ENCODE peak calls at places on chromosomes 16 and 17, in eight cellular contexts. H is GM12891, Y is GM12878, X is stomach, U is breast epithelium, D is sigmoid colon, G is prostate gland, A is HCT116. L is an unnamed sample.

GRCh38 chr16:12467418-12468210 is 336.1 kb downstream of the CPPED1 start:
- DNase-seq in G (no peak), U (no peak), A (no peak), X (no peak), H (no peak), Y (no peak), D (peak), L (no peak)

GRCh38 chr17:34706029-34706428 is 126.6 kb downstream of the TMEM132E start:
- DNase-seq in U (no peak), D (no peak), H (no peak), Y (no peak), A (no peak), X (no peak), G (no peak), L (no peak)

GRCh38 chr16:29986931-29987330 is 8.5 kb downstream of the HIRIP3 start:
- DNase-seq in U (no peak), G (no peak), X (no peak), H (no peak), A (no peak), Y (no peak), D (no peak), L (no peak)

GRCh38 chr17:50908860-50909764 is 43.0 kb upstream of the TOB1 start:
- DNase-seq in U (peak), A (no peak), Y (no peak), D (no peak), X (peak), H (no peak), G (peak), L (no peak)

GRCh38 chr16:54325616-54326265 is 39.2 kb upstream of the IRX3 start:
- DNase-seq in H (no peak), G (no peak), A (no peak), Y (no peak), D (peak), X (no peak), U (no peak), L (no peak)

GRCh38 chr17:42436401-42436800 is 13.3 kb upstream of the CAVIN1 start:
- DNase-seq in A (no peak), Y (no peak), G (no peak), X (no peak), D (peak), H (no peak), U (no peak), L (no peak)

GRCh38 chr17:13158511-13159240 is 140.8 kb upstream of the ELAC2 start:
- DNase-seq in H (no peak), A (no peak), G (no peak), U (no peak), X (no peak), D (no peak), Y (no peak), L (no peak)

GRCh38 chr16:72098936-72099335 is 5.3 kb downstream of the DHX38 start:
- DNase-seq in Y (no peak), X (no peak), A (no peak), G (no peak), H (no peak), U (no peak), D (no peak), L (no peak)

GRCh38 chr17:48592592-48592991 is 987 bp downstream of the HOXB5 start:
- DNase-seq in U (no peak), Y (no peak), X (no peak), A (no peak), G (no peak), D (no peak), H (no peak), L (no peak)

GRCh38 chr16:15966420-15967222 is 17.2 kb downstream of the ABCC1 start:
- DNase-seq in U (no peak), D (no peak), X (no peak), H (no peak), Y (no peak), A (peak), G (no peak), L (no peak)

GRCh38 chr17:859461-860195 is 77.5 kb downstream of the MRM3 start:
- DNase-seq in H (no peak), U (no peak), G (peak), X (no peak), A (no peak), Y (no peak), D (peak), L (no peak)

GRCh38 chr17:81391964-81392908 is 3.0 kb upstream of the BAHCC1 start:
- DNase-seq in A (no peak), Y (no peak), U (no peak), D (peak), G (no peak), X (no peak), H (no peak), L (no peak)

GRCh38 chr16:77589071-77589755 is 133.1 kb upstream of the NUDT7 start:
- DNase-seq in Y (no peak), G (no peak), H (no peak), U (no peak), X (no peak), D (no peak), A (no peak), L (no peak)

GRCh38 chr17:15651583-15652110 is 32.1 kb upstream of the FBXW10B start:
- DNase-seq in X (peak), D (peak), H (peak), U (peak), G (peak), Y (peak), A (peak), L (no peak)

GRCh38 chr17:32496348-32497078 is 9.7 kb downstream of the CDK5R1 start:
- DNase-seq in Y (no peak), D (peak), A (no peak), U (no peak), H (no peak), X (no peak), G (no peak), L (no peak)

GRCh38 chr16:23960081-23960499 is 124.3 kb downstream of the PRKCB start:
- DNase-seq in H (no peak), U (no peak), G (no peak), A (no peak), X (no peak), D (no peak), Y (no peak), L (no peak)

GRCh38 chr17:1649844-1650409 is at the start of gene RILP:
- DNase-seq in A (peak), D (peak), Y (no peak), G (peak), H (no peak), X (peak), U (peak), L (peak)

GRCh38 chr17:72366626-72367025 is 245.8 kb downstream of the SOX9 start:
- DNase-seq in X (no peak), A (no peak), G (no peak), H (no peak), D (no peak), Y (no peak), U (no peak), L (no peak)

GRCh38 chr17:45087496-45087975 is 26.4 kb downstream of the NMT1 start:
- DNase-seq in X (no peak), Y (no peak), H (no peak), A (no peak), G (peak), U (no peak), D (no peak), L (no peak)

GRCh38 chr17:82077617-82078358 is 12.2 kb upstream of the DUS1L start:
- DNase-seq in A (no peak), D (no peak), Y (no peak), X (no peak), G (no peak), H (no peak), U (peak), L (no peak)

GRCh38 chr17:15900871-15901270 is 44.1 kb upstream of the ADORA2B start:
- DNase-seq in Y (peak), G (no peak), H (no peak), X (no peak), D (no peak), U (no peak), A (no peak), L (no peak)

GRCh38 chr17:7384489-7385081 is 3.7 kb downstream of the TNK1 start:
- DNase-seq in D (no peak), U (no peak), X (no peak), H (no peak), A (no peak), G (no peak), Y (no peak), L (no peak)

GRCh38 chr17:7383371-7383741 is 2.5 kb downstream of the TNK1 start:
- DNase-seq in Y (no peak), A (no peak), U (no peak), X (no peak), D (no peak), G (no peak), H (no peak), L (no peak)

GRCh38 chr17:7382901-7383300 is 2.0 kb downstream of the TNK1 start:
- DNase-seq in H (no peak), X (no peak), A (no peak), D (no peak), G (no peak), U (no peak), Y (no peak), L (no peak)

GRCh38 chr17:7380855-7381683 is at the start of gene TNK1:
- DNase-seq in X (peak), A (no peak), H (no peak), G (peak), D (peak), Y (no peak), U (peak), L (no peak)

DNA sequence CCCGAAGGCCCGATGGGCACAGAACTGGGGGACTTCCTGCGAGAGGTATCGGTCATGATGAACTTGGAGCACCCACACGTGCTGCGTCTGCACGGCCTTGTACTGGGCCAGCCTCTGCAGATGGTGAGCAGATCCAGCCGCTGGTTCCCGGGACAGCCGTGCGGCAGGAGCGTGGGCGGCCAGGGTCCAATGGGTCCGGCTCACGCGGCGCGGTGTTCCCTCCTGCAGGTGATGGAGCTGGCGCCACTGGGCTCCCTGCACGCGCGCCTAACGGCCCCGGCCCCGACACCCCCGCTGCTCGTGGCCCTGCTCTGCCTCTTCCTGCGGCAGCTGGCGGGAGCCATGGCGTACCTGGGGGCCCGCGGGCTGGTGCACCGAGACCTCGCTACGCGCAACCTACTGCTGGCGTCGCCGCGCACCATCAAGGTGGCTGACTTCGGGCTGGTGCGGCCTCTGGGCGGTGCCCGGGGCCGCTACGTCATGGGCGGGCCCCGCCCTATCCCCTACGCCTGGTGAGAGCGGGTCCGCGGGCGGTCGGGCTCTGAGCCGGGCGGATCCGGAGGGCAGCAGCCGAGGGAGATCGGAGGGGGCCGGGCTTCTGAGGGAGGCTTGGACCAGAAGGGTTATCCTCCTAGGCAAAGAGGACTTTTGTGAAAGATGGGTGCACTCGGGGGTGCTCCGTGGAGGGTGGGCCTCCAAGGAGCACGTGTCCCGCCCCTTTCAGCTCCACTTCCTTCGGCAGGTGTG is 3.0 kb downstream of the TNK1 start:
- DNase-seq in U (no peak), H (peak), Y (no peak), X (peak), D (peak), A (no peak), G (no peak), L (peak)
- TF ChIP-seq POLR2AphosphoS5 in U (no peak), H (no peak), Y (no peak), X (no peak), D (no peak), A (peak), G (no peak), L (no peak)

GRCh38 chr17:39801055-39801454 is 63.1 kb downstream of the IKZF3 start:
- DNase-seq in G (no peak), D (no peak), Y (no peak), H (no peak), A (no peak), U (no peak), X (no peak), L (no peak)
- TF ChIP-seq POLR2AphosphoS5 in G (no peak), D (no peak), Y (no peak), H (no peak), A (no peak), U (no peak), X (no peak), L (no peak)

GRCh38 chr17:55274371-55275255 is 9.9 kb downstream of the HLF start:
- DNase-seq in X (no peak), D (no peak), Y (no peak), U (no peak), A (no peak), G (no peak), H (no peak), L (no peak)
- TF ChIP-seq POLR2AphosphoS5 in X (no peak), D (no peak), Y (no peak), U (no peak), A (no peak), G (no peak), H (no peak), L (no peak)

GRCh38 chr16:88334517-88335149 is 48.1 kb upstream of the ZNF469 start:
- DNase-seq in U (no peak), X (no peak), Y (no peak), D (no peak), G (no peak), H (no peak), A (no peak), L (no peak)

GRCh38 chr16:88333645-88334516 is 48.9 kb upstream of the ZNF469 start:
- DNase-seq in A (no peak), H (no peak), D (no peak), X (no peak), Y (no peak), G (no peak), U (no peak), L (no peak)

GRCh38 chr16:88330971-88331890 is 51.5 kb upstream of the ZNF469 start:
- DNase-seq in G (no peak), X (no peak), U (no peak), Y (no peak), A (no peak), D (no peak), H (no peak), L (no peak)

GRCh38 chr16:88329726-88330700 is 52.7 kb upstream of the ZNF469 start:
- DNase-seq in H (no peak), X (no peak), Y (no peak), D (no peak), G (no peak), U (no peak), A (no peak), L (no peak)

GRCh38 chr16:88331989-88332920 is 50.5 kb upstream of the ZNF469 start:
- DNase-seq in D (peak), U (peak), G (peak), A (peak), H (no peak), Y (no peak), X (peak), L (no peak)
- TF ChIP-seq POLR2AphosphoS5 in D (no peak), U (peak), G (peak), A (peak), H (no peak), Y (no peak), X (peak), L (no peak)